ENCODE peak calls at places on chromosomes 11 and 22, in six cellular contexts. K, T, E, Q, H and C are unnamed samples.

GRCh38 chr11:123137496-123138270 is 57.4 kb downstream of the CLMP start:
- DNase-seq in H (no peak), T (peak), Q (peak), E (peak), K (peak), C (no peak)

GRCh38 chr22:24271406-24271760 is 752 bp downstream of the SPECC1L start:
- DNase-seq in Q (no peak), T (peak), K (peak), H (no peak), E (peak), C (no peak)

GRCh38 chr11:119389611-119390254 is 8.2 kb upstream of the USP2 start:
- DNase-seq in Q (no peak), T (no peak), H (no peak), K (no peak), E (no peak), C (peak)

GRCh38 chr11:67370351-67371076 is 2.9 kb downstream of the CLCF1 start:
- DNase-seq in Q (peak), E (peak), H (no peak), T (peak), K (peak), C (no peak)

GRCh38 chr11:5564259-5565019 is 16.1 kb upstream of the OR52H1 start:
- DNase-seq in E (peak), H (no peak), K (no peak), T (peak), Q (no peak), C (no peak)

GRCh38 chr22:44862981-44863860 is 110.8 kb downstream of the ARHGAP8 start:
- DNase-seq in H (no peak), K (no peak), E (no peak), Q (no peak), T (no peak), C (no peak)

GRCh38 chr22:43535336-43535735 is 123.5 kb downstream of the MPPED1 start:
- DNase-seq in Q (no peak), E (no peak), K (no peak), H (no peak), T (no peak), C (no peak)

GRCh38 chr22:50529416-50530279 is at the start of gene TYMP:
- DNase-seq in Q (no peak), E (peak), H (no peak), T (no peak), K (peak), C (no peak)

GRCh38 chr11:130452941-130453340 is 4.5 kb downstream of the ADAMTS15 start:
- DNase-seq in E (no peak), K (no peak), H (no peak), T (no peak), Q (no peak), C (no peak)

GRCh38 chr22:45638834-45639746 is 32.5 kb upstream of the ATXN10 start:
- DNase-seq in T (peak), K (peak), Q (peak), E (peak), H (no peak), C (no peak)

GRCh38 chr22:23500508-23501208 is 79.4 kb downstream of the IGLL1 start:
- DNase-seq in K (no peak), H (no peak), T (no peak), E (no peak), Q (no peak), C (no peak)

GRCh38 chr11:5992604-5993251 is 5.9 kb upstream of the OR52L1 start:
- DNase-seq in E (peak), K (peak), T (peak), H (peak), Q (no peak), C (peak)

GRCh38 chr11:44003736-44004451 is 43.9 kb upstream of the ACCSL start:
- DNase-seq in E (no peak), Q (peak), K (no peak), T (no peak), H (no peak), C (no peak)

GRCh38 chr22:44645083-44645482 is 56.9 kb upstream of the PRR5 start:
- DNase-seq in K (no peak), E (no peak), Q (no peak), T (no peak), H (no peak), C (no peak)

GRCh38 chr11:131065435-131066295 is 149.4 kb upstream of the SNX19 start:
- DNase-seq in E (no peak), K (no peak), H (no peak), T (no peak), Q (no peak), C (no peak)

GRCh38 chr11:60954421-60954820 is 2.4 kb upstream of the SLC15A3 start:
- DNase-seq in E (no peak), K (no peak), T (no peak), Q (no peak), H (no peak), C (no peak)

GRCh38 chr11:134517115-134517514 is 105.1 kb upstream of the B3GAT1 start:
- DNase-seq in E (no peak), T (no peak), H (no peak), K (no peak), Q (no peak), C (no peak)

GRCh38 chr11:64090811-64091516 is 55.2 kb downstream of the FLRT1 start:
- DNase-seq in K (peak), Q (no peak), T (peak), H (no peak), E (no peak), C (no peak)

GRCh38 chr11:41431784-41432183 is 27.7 kb downstream of the LRRC4C start:
- DNase-seq in K (no peak), H (no peak), E (peak), T (peak), Q (no peak), C (no peak)

GRCh38 chr22:37431811-37432707 is 4.8 kb upstream of the ELFN2 start:
- DNase-seq in T (peak), Q (peak), E (peak), H (no peak), K (peak), C (no peak)

GRCh38 chr11:14518820-14519219 is 1.4 kb downstream of the PSMA1 start:
- DNase-seq in K (no peak), E (no peak), T (no peak), H (no peak), Q (no peak), C (no peak)

GRCh38 chr11:34890812-34891211 is 25.4 kb downstream of the APIP start:
- DNase-seq in K (peak), H (no peak), T (peak), E (peak), Q (no peak), C (no peak)